ENCODE peak calls at places on chromosome 9, in four cellular contexts. Y, R, T and M are unnamed samples.
A peak's percentile ranks its signal among the peaks of the same experiment; 100 is the strongest.

GRCh38 chr9:90037136-90037797 is 432.5 kb downstream of the GADD45G start:
- DNase-seq in R (no peak), Y (no peak), T (no peak), M (no peak)

GRCh38 chr9:90092512-90092911 is 487.7 kb downstream of the GADD45G start:
- DNase-seq in R (no peak), T (no peak), Y (no peak), M (no peak)

GRCh38 chr9:27473135-27473534 is 51.0 kb upstream of the IFNK start:
- DNase-seq in T (peak; percentile 33), R (no peak), Y (no peak), M (no peak)

GRCh38 chr9:28073278-28073677 is 500.0 kb upstream of the C9orf72 start:
- DNase-seq in T (peak; percentile 4), Y (peak; percentile 30), R (no peak), M (peak; percentile 60)

GRCh38 chr9:69495331-69495730 is 170.3 kb downstream of the ENTREP1 start:
- DNase-seq in R (no peak), Y (no peak), T (no peak), M (no peak)

GRCh38 chr9:121686930-121687541 is 35.6 kb downstream of the DAB2IP start:
- DNase-seq in T (peak; percentile 72), R (peak; percentile 8), Y (peak; percentile 63), M (peak; percentile 78)

GRCh38 chr9:126701820-126702500 is 88.2 kb downstream of the LMX1B start:
- DNase-seq in R (no peak), T (no peak), Y (no peak), M (no peak)

GRCh38 chr9:16119861-16120641 is 567.2 kb downstream of the CCDC171 start:
- DNase-seq in Y (no peak), R (no peak), T (no peak), M (no peak)

GRCh38 chr9:76873056-76873792 is 32.7 kb downstream of the PRUNE2 start:
- DNase-seq in T (no peak), R (no peak), Y (no peak), M (no peak)

GRCh38 chr9:74804018-74804385 is 83.7 kb downstream of the TRPM6 start:
- DNase-seq in R (no peak), T (no peak), Y (no peak), M (peak; percentile 35)

GRCh38 chr9:14692536-14692917 is 705 bp downstream of the ZDHHC21 start:
- DNase-seq in Y (peak; percentile 4), R (no peak), T (no peak), M (peak; percentile 49)

GRCh38 chr9:91158946-91159345 is 202.8 kb downstream of the AUH start:
- DNase-seq in Y (no peak), R (no peak), T (no peak), M (no peak)

GRCh38 chr9:125272697-125273096 is 11.1 kb downstream of the GAPVD1 start:
- DNase-seq in R (no peak), Y (peak; percentile 90), T (no peak), M (no peak)

GRCh38 chr9:134219721-134220060 is 55.3 kb upstream of the RNU6ATAC start:
- DNase-seq in Y (no peak), T (no peak), R (no peak), M (no peak)

GRCh38 chr9:131410051-131410491 is 16.2 kb downstream of the PRRC2B start:
- DNase-seq in T (no peak), R (no peak), Y (no peak), M (no peak)

GRCh38 chr9:71285191-71285656 is 163.8 kb upstream of the TRPM3 start:
- DNase-seq in T (peak; percentile 12), Y (peak; percentile 62), R (no peak), M (peak; percentile 73)

GRCh38 chr9:126773004-126773607 is 31.7 kb upstream of the ZBTB43 start:
- DNase-seq in T (peak; percentile 52), Y (peak; percentile 32), R (no peak), M (no peak)

DNA sequence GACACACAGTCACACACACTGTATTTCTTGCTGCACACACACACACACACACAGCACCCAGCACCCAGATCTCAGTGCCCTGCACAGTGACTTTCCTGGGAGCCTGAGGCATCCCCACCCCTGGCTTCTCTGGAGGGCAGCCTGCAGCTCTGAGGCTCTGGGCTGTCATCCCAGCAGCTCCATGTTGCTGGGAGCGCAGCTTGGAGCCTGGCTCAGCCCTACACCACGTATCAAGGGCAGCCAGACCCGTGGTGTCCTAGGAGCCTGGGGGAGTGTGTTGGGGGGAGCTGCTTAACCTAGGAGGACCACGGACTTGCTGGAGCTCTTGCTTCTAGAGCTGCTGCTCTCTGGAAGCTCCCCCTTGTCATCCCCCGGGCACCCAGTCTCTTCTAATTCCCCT is 5.2 kb downstream of the IER5L start:
- DNase-seq in R (no peak), T (no peak), Y (no peak), M (no peak)
- H3K9ac ChIP-seq in R (no peak overlapping the region), T (no peak overlapping the region), Y (no peak overlapping the region), M (no peak overlapping the region)

GRCh38 chr9:83981126-83981871 is 694 bp downstream of the RMI1 start:
- DNase-seq in Y (no peak), T (peak; percentile 14), R (no peak), M (peak; percentile 64)

GRCh38 chr9:83977196-83977595 is 2.8 kb downstream of the HNRNPK start:
- DNase-seq in Y (no peak), T (no peak), R (no peak), M (no peak)

GRCh38 chr9:83979812-83980394 is at the start of gene HNRNPK:
- DNase-seq in Y (peak; percentile 91), R (peak; percentile 89), T (peak; percentile 99), M (peak; percentile 97)

GRCh38 chr9:83980395-83981125 is at the start of gene RMI1:
- DNase-seq in R (peak; percentile 90), Y (peak; percentile 96), T (peak; percentile 88), M (peak; percentile 97)

GRCh38 chr9:83978992-83979811 is 813 bp downstream of the HNRNPK start:
- DNase-seq in T (peak; percentile 75), Y (peak; percentile 58), R (no peak), M (peak; percentile 78)
- TF ChIP-seq POLR2AphosphoS5 in T (peak; percentile 53), Y (no peak), R (peak; percentile 46), M (peak; percentile 69)

GRCh38 chr9:107260437-107261081 is 22.5 kb upstream of the RAD23B start:
- DNase-seq in R (peak; percentile 88), Y (peak; percentile 54), T (no peak), M (no peak)

GRCh38 chr9:107263289-107263688 is 19.8 kb upstream of the RAD23B start:
- DNase-seq in T (no peak), R (no peak), Y (no peak), M (no peak)

GRCh38 chr9:107261106-107261505 is 22.0 kb upstream of the RAD23B start:
- DNase-seq in T (no peak), R (no peak), Y (no peak), M (no peak)

GRCh38 chr9:107258919-107259318 is 24.2 kb upstream of the RAD23B start:
- DNase-seq in Y (no peak), R (no peak), T (no peak), M (no peak)
- TF ChIP-seq MYC in Y (no peak), R (no peak), T (no peak), M (no peak)

GRCh38 chr9:79662553-79662956 is 90.8 kb downstream of the TLE4 start:
- DNase-seq in T (no peak), Y (no peak), R (no peak), M (peak; percentile 90)
- H3K9ac ChIP-seq in T (no peak overlapping the region), Y (no peak overlapping the region), R (no peak overlapping the region), M (peak overlapping the region; percentile 6)

GRCh38 chr9:109730228-109730627 is 49.8 kb upstream of the PALM2AKAP2 start:
- DNase-seq in R (no peak), T (no peak), Y (no peak), M (no peak)
- TF ChIP-seq POLR2AphosphoS5 in R (no peak), T (no peak), Y (no peak), M (no peak)